ENCODE peak calls at places on chromosomes 4 and X, in four cellular contexts. M, H, J and L are unnamed samples.

GRCh38 chr4:94408549-94409374 is 43.0 kb upstream of the PDLIM5 start:
- DNase-seq in M (no peak), H (no peak), J (no peak), L (no peak)

GRCh38 chrX:44480591-44480990 is 62.1 kb downstream of the FUNDC1 start:
- DNase-seq in M (no peak), H (peak), J (no peak), L (no peak)

GRCh38 chr4:154490589-154491340 is 834 bp downstream of the DCHS2 start:
- DNase-seq in M (no peak), H (no peak), J (no peak), L (no peak)

GRCh38 chrX:111372065-111372464 is 39.9 kb downstream of the DCX start:
- DNase-seq in M (no peak), H (peak), J (no peak), L (no peak)

GRCh38 chr4:92551616-92552015 is 247.8 kb downstream of the GRID2 start:
- DNase-seq in M (no peak), H (no peak), J (no peak), L (no peak)

GRCh38 chrX:33725556-33726232 is 406.4 kb downstream of the FAM47A start:
- DNase-seq in M (no peak), H (peak), J (no peak), L (no peak)

GRCh38 chr4:2256156-2256731 is 5.7 kb downstream of the MXD4 start:
- DNase-seq in M (no peak), H (no peak), J (no peak), L (no peak)

GRCh38 chr4:2591189-2591588 is 54.7 kb downstream of the FAM193A start:
- DNase-seq in M (no peak), H (no peak), J (no peak), L (no peak)

GRCh38 chrX:154593201-154593600 is 8.3 kb downstream of the CTAG1A start:
- DNase-seq in M (no peak), H (no peak), J (no peak), L (no peak)

GRCh38 chr4:39118034-39118658 is 56.1 kb downstream of the KLHL5 start:
- DNase-seq in M (no peak), H (no peak), J (no peak), L (no peak)

GRCh38 chrX:1468250-1468772 is 15.6 kb upstream of the ASMTL start:
- DNase-seq in M (peak), H (no peak), J (peak), L (peak)

GRCh38 chrX:9471571-9471985 is 6.7 kb downstream of the TBL1X start:
- DNase-seq in M (no peak), H (no peak), J (no peak), L (no peak)

GRCh38 chr4:16000708-16001483 is 37.9 kb upstream of the FGFBP2 start:
- DNase-seq in M (no peak), H (no peak), J (no peak), L (no peak)

GRCh38 chr4:71862315-71862714 is 78.4 kb upstream of the GC start:
- DNase-seq in M (no peak), H (no peak), J (no peak), L (no peak)

GRCh38 chr4:24922416-24922815 is 9.6 kb upstream of the CCDC149 start:
- DNase-seq in M (no peak), H (no peak), J (no peak), L (no peak)

GRCh38 chr4:162705130-162705803 is 461.4 kb downstream of the NAF1 start:
- DNase-seq in M (no peak), H (no peak), J (no peak), L (no peak)

GRCh38 chrX:2342878-2343277 is 157.9 kb downstream of the DHRSX start:
- DNase-seq in M (no peak), H (no peak), J (no peak), L (no peak)

GRCh38 chr4:24067781-24068193 is 177.9 kb upstream of the PPARGC1A start:
- DNase-seq in M (no peak), H (no peak), J (no peak), L (no peak)

GRCh38 chr4:45241976-45242375 is 515.6 kb upstream of the GNPDA2 start:
- DNase-seq in M (no peak), H (no peak), J (no peak), L (no peak)

GRCh38 chr4:150173420-150173819 is 95.2 kb downstream of the DCLK2 start:
- DNase-seq in M (no peak), H (no peak), J (no peak), L (no peak)

GRCh38 chr4:75849459-75849858 is 52.8 kb downstream of the PPEF2 start:
- DNase-seq in M (no peak), H (peak), J (no peak), L (no peak)

GRCh38 chr4:111630705-111631104 is 514.5 kb upstream of the FAM241A start:
- DNase-seq in M (no peak), H (peak), J (no peak), L (no peak)

GRCh38 chr4:121900132-121900983 is 30.1 kb upstream of the BBS7 start:
- DNase-seq in M (peak), H (peak), J (no peak), L (no peak)

GRCh38 chr4:17760602-17761001 is 20.8 kb downstream of the FAM184B start:
- DNase-seq in M (no peak), H (no peak), J (no peak), L (no peak)

GRCh38 chr4:105462610-105463009 is 11.3 kb downstream of the PPA2 start:
- DNase-seq in M (no peak), H (no peak), J (no peak), L (no peak)

GRCh38 chrX:53088136-53088974 is 5.6 kb upstream of the KANTR start:
- DNase-seq in M (peak), H (peak), J (peak), L (peak)

GRCh38 chr4:184648220-184649025 is 824 bp downstream of the CASP3 start:
- DNase-seq in M (peak), H (peak), J (peak), L (peak)

GRCh38 chr4:76950052-76950845 is 697 bp downstream of the SEPTIN11 start:
- DNase-seq in M (peak), H (peak), J (peak), L (peak)

GRCh38 chr4:30776451-30776850 is 56.3 kb downstream of the PCDH7 start:
- DNase-seq in M (no peak), H (no peak), J (no peak), L (no peak)